ENCODE peak calls at places on chromosomes 12 and 14, in eight cellular contexts. R is posterior vena cava; F is nephron progenitor cell; N is SW480; C is GM18507; T is Caki2; J is activated CD8-positive, alpha-beta T cell treated with anti-CD3 and anti-CD28 coated beads for 36 hours; W is activated CD4-positive, alpha-beta T cell treated with anti-CD3 and anti-CD28 coated beads for 1 hour. Z is an unnamed sample.

GRCh38 chr12:54058189-54058917 is 4.7 kb downstream of the HOXC4 start:
- DNase-seq in R (no peak), N (no peak), C (no peak), T (no peak), J (no peak), W (no peak), F (peak; percentile 37), Z (peak; percentile 43)

GRCh38 chr12:56872366-56872765 is 61.8 kb downstream of the SDR9C7 start:
- DNase-seq in W (no peak), T (no peak), C (no peak), R (no peak), F (no peak), J (no peak), N (no peak), Z (no peak)

GRCh38 chr14:22339277-22339676 is 249.7 kb downstream of the DAD1 start:
- DNase-seq in J (no peak), C (no peak), W (no peak), N (no peak), R (no peak), F (no peak), T (no peak), Z (peak; percentile 56)

GRCh38 chr12:39780527-39781446 is 161.2 kb upstream of the ABCD2 start:
- DNase-seq in T (no peak), N (no peak), R (no peak), W (no peak), J (no peak), F (no peak), C (no peak), Z (peak; percentile 4)

GRCh38 chr12:130920711-130921381 is 32.9 kb upstream of the ADGRD1 start:
- DNase-seq in T (no peak), J (no peak), R (peak; percentile 95), C (no peak), W (no peak), F (no peak), N (no peak), Z (peak; percentile 54)

GRCh38 chr12:68240079-68240478 is 13.3 kb downstream of the IL22 start:
- DNase-seq in J (no peak), N (no peak), C (no peak), R (no peak), W (no peak), T (peak; percentile 58), F (no peak), Z (no peak)

GRCh38 chr14:105047283-105048016 is 17.8 kb downstream of the GPR132 start:
- DNase-seq in N (no peak), R (no peak), C (no peak), T (no peak), J (no peak), W (no peak), F (no peak), Z (no peak)

GRCh38 chr14:73325630-73326299 is 88.5 kb downstream of the PAPLN start:
- DNase-seq in N (no peak), C (no peak), F (no peak), W (no peak), T (no peak), J (no peak), R (no peak), Z (no peak)

GRCh38 chr12:67698711-67699603 is 50.4 kb downstream of the DYRK2 start:
- DNase-seq in N (no peak), W (peak; percentile 32), F (no peak), T (no peak), C (peak; percentile 36), J (peak; percentile 79), R (no peak), Z (no peak)

GRCh38 chr14:95504135-95505029 is 12.1 kb downstream of the SYNE3 start:
- DNase-seq in W (no peak), C (no peak), J (peak; percentile 72), R (no peak), N (no peak), T (no peak), F (no peak), Z (no peak)

GRCh38 chr12:40104461-40105264 is 1.2 kb downstream of the SLC2A13 start:
- DNase-seq in J (no peak), C (no peak), F (no peak), N (peak; percentile 2), R (no peak), T (no peak), W (no peak), Z (peak; percentile 50)

GRCh38 chr12:132771126-132771838 is 9.7 kb upstream of the ANKLE2 start:
- DNase-seq in N (no peak), R (no peak), F (no peak), T (no peak), C (no peak), J (peak; percentile 62), W (peak; percentile 31), Z (no peak)

GRCh38 chr12:46494424-46494823 is 121.9 kb upstream of the SLC38A2 start:
- DNase-seq in J (no peak), R (no peak), W (no peak), T (peak; percentile 17), N (no peak), F (no peak), C (no peak), Z (peak; percentile 14)

GRCh38 chr12:69059465-69060457 is 126.8 kb upstream of the CPM start:
- DNase-seq in N (no peak), C (no peak), R (no peak), J (peak; percentile 10), F (no peak), T (peak; percentile 52), W (no peak), Z (no peak)

GRCh38 chr14:103714063-103714724 is 1.1 kb downstream of the XRCC3 start:
- DNase-seq in J (no peak), T (no peak), W (no peak), R (no peak), F (no peak), C (no peak), N (no peak), Z (no peak)

GRCh38 chr12:132239796-132240668 is 89.4 kb downstream of the GALNT9 start:
- DNase-seq in W (no peak), T (no peak), F (no peak), J (no peak), R (peak; percentile 67), N (no peak), C (no peak), Z (no peak)

GRCh38 chr12:127179199-127179598 is 1087.8 kb upstream of the TMEM132C start:
- DNase-seq in N (no peak), F (no peak), C (no peak), J (no peak), R (no peak), T (no peak), W (no peak), Z (no peak)

GRCh38 chr12:13104403-13104802 is 936 bp upstream of the GSG1 start:
- DNase-seq in T (no peak), C (no peak), J (no peak), N (no peak), W (no peak), R (no peak), F (no peak), Z (no peak)

GRCh38 chr12:125742413-125742812 is 677.2 kb downstream of the AACS start:
- DNase-seq in R (no peak), C (no peak), J (no peak), T (no peak), N (peak; percentile 5), W (no peak), F (no peak), Z (peak; percentile 12)

GRCh38 chr14:53509227-53509822 is 356.2 kb upstream of the DDHD1 start:
- DNase-seq in W (no peak), N (no peak), R (no peak), F (no peak), J (no peak), C (no peak), T (no peak), Z (peak; percentile 67)

GRCh38 chr14:95660550-95661515 is 25.4 kb upstream of the TCL1B start:
- DNase-seq in R (no peak), T (no peak), F (no peak), J (no peak), C (no peak), N (peak; percentile 53), W (no peak), Z (peak; percentile 58)

GRCh38 chr14:53591816-53592215 is 364.8 kb downstream of the BMP4 start:
- DNase-seq in R (no peak), C (no peak), J (no peak), N (no peak), W (no peak), F (no peak), T (no peak), Z (no peak)

GRCh38 chr14:95876769-95877490 is at the start of gene TUNAR:
- DNase-seq in W (no peak), T (peak; percentile 45), N (no peak), J (no peak), R (no peak), C (no peak), F (peak; percentile 54), Z (peak; percentile 77)

GRCh38 chr12:109621864-109622485 is 48.4 kb downstream of the MVK start:
- DNase-seq in T (no peak), N (peak; percentile 40), W (no peak), F (no peak), C (no peak), J (no peak), R (no peak), Z (peak; percentile 56)

GRCh38 chr14:101972126-101972785 is 7.9 kb downstream of the DYNC1H1 start:
- DNase-seq in J (no peak), R (peak; percentile 94), N (peak; percentile 100), F (no peak), W (no peak), T (peak; percentile 80), C (no peak), Z (no peak)

GRCh38 chr14:45678163-45678562 is 425.2 kb upstream of the MIS18BP1 start:
- DNase-seq in N (no peak), F (no peak), J (no peak), R (no peak), W (no peak), C (no peak), T (no peak), Z (no peak)

GRCh38 chr12:76920182-76921014 is 41.6 kb upstream of the CSRP2 start:
- DNase-seq in W (no peak), N (no peak), R (no peak), J (peak; percentile 22), F (no peak), T (no peak), C (no peak), Z (no peak)

GRCh38 chr14:65462411-65462810 is 49.9 kb downstream of the FUT8 start:
- DNase-seq in R (no peak), J (peak; percentile 79), C (peak; percentile 14), N (peak; percentile 84), T (no peak), F (no peak), W (no peak), Z (no peak)

GRCh38 chr14:50380455-50380854 is 16.2 kb downstream of the CDKL1 start:
- DNase-seq in N (no peak), T (no peak), C (no peak), W (no peak), R (no peak), J (no peak), F (no peak), Z (no peak)

GRCh38 chr12:47188576-47189441 is 109.0 kb upstream of the AMIGO2 start:
- DNase-seq in N (no peak), T (no peak), R (no peak), W (no peak), C (no peak), J (no peak), F (no peak), Z (no peak)

GRCh38 chr12:63882844-63883243 is 38.3 kb downstream of the SRGAP1 start:
- DNase-seq in J (no peak), W (no peak), C (no peak), T (peak; percentile 40), R (no peak), N (no peak), F (peak; percentile 47), Z (peak; percentile 91)

GRCh38 chr12:53543539-53543938 is 36.3 kb upstream of the NPFF start:
- DNase-seq in F (peak; percentile 38), T (peak; percentile 61), J (peak; percentile 79), C (peak; percentile 57), N (peak; percentile 58), W (peak; percentile 21), R (no peak), Z (peak; percentile 85)